ENCODE peak calls at places on chromosomes 2 and 18, in six cellular contexts. A is SW 1271; C is CD8-positive, alpha-beta memory T cell; E is fibroblast of mammary gland; Z is activated naive CD4-positive, alpha-beta T cell; K is suprapubic skin. S is an unnamed sample.

GRCh38 chr2:169767243-169767888 is 31.3 kb upstream of the SSB start:
- DNase-seq in A (peak), C (peak), E (peak), Z (no peak), K (no peak), S (no peak)

GRCh38 chr18:54774971-54775665 is 53.2 kb upstream of the RAB27B start:
- DNase-seq in A (no peak), C (no peak), E (no peak), Z (no peak), K (no peak), S (no peak)

GRCh38 chr2:16767789-16768188 is 102.2 kb upstream of the CYRIA start:
- DNase-seq in A (no peak), C (no peak), E (no peak), Z (no peak), K (no peak), S (no peak)

GRCh38 chr2:190947711-190948251 is 66.2 kb downstream of the STAT1 start:
- DNase-seq in A (peak), C (no peak), E (peak), Z (no peak), K (no peak), S (no peak)

GRCh38 chr2:200993097-200993496 is 29.6 kb upstream of the ORC2 start:
- DNase-seq in A (no peak), C (no peak), E (peak), Z (no peak), K (no peak), S (no peak)

GRCh38 chr2:150150137-150150536 is 337.3 kb downstream of the RND3 start:
- DNase-seq in A (no peak), C (no peak), E (no peak), Z (no peak), K (no peak), S (no peak)

GRCh38 chr2:88760819-88761598 is 69.5 kb downstream of the RPIA start:
- DNase-seq in A (no peak), C (no peak), E (no peak), Z (no peak), K (no peak), S (no peak)

GRCh38 chr2:17036343-17036742 is 370.7 kb upstream of the CYRIA start:
- DNase-seq in A (no peak), C (no peak), E (no peak), Z (no peak), K (no peak), S (no peak)

GRCh38 chr18:56889621-56890020 is 238.5 kb downstream of the WDR7 start:
- DNase-seq in A (peak), C (no peak), E (no peak), Z (no peak), K (no peak), S (no peak)

GRCh38 chr2:196849895-196850294 is 40.7 kb upstream of the C2orf66 start:
- DNase-seq in A (peak), C (no peak), E (peak), Z (no peak), K (no peak), S (no peak)

GRCh38 chr2:3487931-3488554 is 31.3 kb downstream of the ADI1 start:
- DNase-seq in A (no peak), C (no peak), E (no peak), Z (no peak), K (peak), S (no peak)

GRCh38 chr2:98263362-98263761 is 82.9 kb upstream of the CNGA3 start:
- DNase-seq in A (no peak), C (no peak), E (no peak), Z (no peak), K (no peak), S (no peak)

GRCh38 chr2:168432565-168433186 is 23.4 kb upstream of the CERS6 start:
- DNase-seq in A (no peak), C (no peak), E (no peak), Z (no peak), K (no peak), S (no peak)

GRCh38 chr18:2466978-2467377 is 104.3 kb downstream of the METTL4 start:
- DNase-seq in A (no peak), C (no peak), E (no peak), Z (no peak), K (no peak), S (no peak)

GRCh38 chr18:75530548-75531211 is 103.2 kb upstream of the SMIM21 start:
- DNase-seq in A (no peak), C (no peak), E (no peak), Z (no peak), K (no peak), S (no peak)

GRCh38 chr2:47899915-47900314 is 6.4 kb downstream of the FBXO11 start:
- DNase-seq in A (no peak), C (no peak), E (no peak), Z (no peak), K (no peak), S (no peak)

GRCh38 chr2:174013310-174013751 is 48.2 kb upstream of the SP3 start:
- DNase-seq in A (no peak), C (no peak), E (peak), Z (no peak), K (peak), S (no peak)

GRCh38 chr2:36516136-36516870 is 81.7 kb downstream of the FEZ2 start:
- DNase-seq in A (no peak), C (no peak), E (no peak), Z (no peak), K (no peak), S (no peak)

GRCh38 chr2:53826587-53827397 is 33.0 kb downstream of the GPR75 start:
- DNase-seq in A (no peak), C (no peak), E (peak), Z (no peak), K (no peak), S (no peak)

GRCh38 chr2:205665791-205666190 is 16.5 kb upstream of the NRP2 start:
- DNase-seq in A (no peak), C (no peak), E (no peak), Z (no peak), K (no peak), S (no peak)

GRCh38 chr2:63853527-63854310 is 12.0 kb downstream of the UGP2 start:
- DNase-seq in A (no peak), C (no peak), E (peak), Z (no peak), K (no peak), S (no peak)

GRCh38 chr2:227460833-227461232 is 11.1 kb upstream of the AGFG1 start:
- DNase-seq in A (no peak), C (no peak), E (peak), Z (no peak), K (no peak), S (no peak)

GRCh38 chr2:110105608-110106467 is 9.8 kb downstream of the MALL start:
- DNase-seq in A (peak), C (no peak), E (peak), Z (no peak), K (no peak), S (no peak)

GRCh38 chr2:18987021-18987420 is 371.4 kb downstream of the OSR1 start:
- DNase-seq in A (no peak), C (no peak), E (peak), Z (no peak), K (no peak), S (no peak)

GRCh38 chr2:98372121-98372520 is 25.9 kb downstream of the CNGA3 start:
- DNase-seq in A (no peak), C (no peak), E (no peak), Z (no peak), K (no peak), S (peak)

GRCh38 chr2:223613017-223613950 is 11.1 kb upstream of the SCG2 start:
- DNase-seq in A (peak), C (no peak), E (peak), Z (no peak), K (peak), S (peak)

GRCh38 chr18:1296237-1296636 is 391.6 kb downstream of the ADCYAP1 start:
- DNase-seq in A (no peak), C (no peak), E (no peak), Z (no peak), K (no peak), S (no peak)

GRCh38 chr2:237885171-237885930 is 25.9 kb downstream of the RAMP1 start:
- DNase-seq in A (no peak), C (no peak), E (no peak), Z (no peak), K (peak), S (no peak)

GRCh38 chr2:44005831-44006230 is 10.0 kb upstream of the LRPPRC start:
- DNase-seq in A (no peak), C (no peak), E (peak), Z (no peak), K (no peak), S (no peak)

GRCh38 chr18:35572644-35573043 is 8.9 kb upstream of the GALNT1 start:
- DNase-seq in A (no peak), C (no peak), E (peak), Z (no peak), K (no peak), S (no peak)

GRCh38 chr2:148642891-148643416 is 1.6 kb upstream of the EPC2 start:
- DNase-seq in A (no peak), C (no peak), E (peak), Z (no peak), K (no peak), S (no peak)

GRCh38 chr2:121611730-121612705 is 37.2 kb downstream of the CLASP1 start:
- DNase-seq in A (no peak), C (no peak), E (no peak), Z (no peak), K (no peak), S (no peak)

GRCh38 chr2:201414099-201415023 is 36.9 kb downstream of the TRAK2 start:
- DNase-seq in A (no peak), C (no peak), E (peak), Z (no peak), K (no peak), S (no peak)

GRCh38 chr18:50602466-50602865 is 42.6 kb downstream of the MAPK4 start:
- DNase-seq in A (no peak), C (no peak), E (no peak), Z (no peak), K (no peak), S (no peak)

GRCh38 chr2:96195410-96196071 is 13.1 kb downstream of the STARD7 start:
- DNase-seq in A (no peak), C (no peak), E (peak), Z (no peak), K (no peak), S (no peak)

GRCh38 chr2:112137516-112138142 is 556 bp upstream of the FBLN7 start:
- DNase-seq in A (no peak), C (no peak), E (peak), Z (no peak), K (no peak), S (no peak)

GRCh38 chr2:39718483-39718882 is 52.8 kb downstream of the TMEM178A start:
- DNase-seq in A (no peak), C (no peak), E (no peak), Z (no peak), K (no peak), S (no peak)

GRCh38 chr2:225668606-225669266 is 269.2 kb downstream of the NYAP2 start:
- DNase-seq in A (peak), C (no peak), E (peak), Z (no peak), K (no peak), S (no peak)

GRCh38 chr18:26575865-26576217 is 27.5 kb upstream of the KCTD1 start:
- DNase-seq in A (no peak), C (no peak), E (no peak), Z (no peak), K (no peak), S (no peak)

S was measured in mesothelial cell of epicardium.